ENCODE peak calls at places on chromosomes 4 and X, in four cellular contexts. H, L, P and Y are unnamed samples.

GRCh38 chr4:169618286-169618685 is 2.1 kb upstream of the CLCN3 start:
- DNase-seq in H (peak), L (no peak), P (peak), Y (peak)

GRCh38 chr4:145937021-145937861 is 1.4 kb downstream of the ZNF827 start:
- DNase-seq in H (peak), L (peak), P (peak), Y (peak)

GRCh38 chr4:158667651-158668198 is 4.0 kb downstream of the C4orf46 start:
- DNase-seq in H (peak), L (no peak), P (peak), Y (peak)

GRCh38 chrX:138463476-138463875 is 248.0 kb downstream of the FGF13 start:
- DNase-seq in H (no peak), L (no peak), P (no peak), Y (no peak)

GRCh38 chr4:116664198-116664597 is 421.2 kb downstream of the TRAM1L1 start:
- DNase-seq in H (no peak), L (peak), P (no peak), Y (no peak)

GRCh38 chrX:20263474-20263873 is 3.2 kb downstream of the RPS6KA3 start:
- DNase-seq in H (peak), L (no peak), P (peak), Y (peak)

GRCh38 chrX:153627675-153628111 is 19.3 kb upstream of the DUSP9 start:
- DNase-seq in H (no peak), L (no peak), P (no peak), Y (no peak)

GRCh38 chr4:74610491-74610890 is 165.6 kb downstream of the AREG start:
- DNase-seq in H (no peak), L (no peak), P (no peak), Y (no peak)

GRCh38 chr4:4867745-4868505 is 8.5 kb downstream of the MSX1 start:
- DNase-seq in H (no peak), L (peak), P (no peak), Y (no peak)

GRCh38 chr4:164918956-164919355 is 42.0 kb downstream of the APELA start:
- DNase-seq in H (no peak), L (no peak), P (no peak), Y (no peak)

GRCh38 chr4:125266901-125267601 is 47.7 kb upstream of the FAT4 start:
- DNase-seq in H (peak), L (no peak), P (peak), Y (peak)
- H3K4me2 ChIP-seq in H (peak), L (no peak), P (no peak), Y (peak)

GRCh38 chr4:131093303-131093702 is 1997.4 kb downstream of the C4orf33 start:
- DNase-seq in H (no peak), L (no peak), P (peak), Y (peak)

GRCh38 chr4:131091896-131092295 is 1995.9 kb downstream of the C4orf33 start:
- DNase-seq in H (peak), L (peak), P (peak), Y (peak)
- TF ChIP-seq CTCF in H (peak), L (peak), P (peak), Y (peak)

DNA sequence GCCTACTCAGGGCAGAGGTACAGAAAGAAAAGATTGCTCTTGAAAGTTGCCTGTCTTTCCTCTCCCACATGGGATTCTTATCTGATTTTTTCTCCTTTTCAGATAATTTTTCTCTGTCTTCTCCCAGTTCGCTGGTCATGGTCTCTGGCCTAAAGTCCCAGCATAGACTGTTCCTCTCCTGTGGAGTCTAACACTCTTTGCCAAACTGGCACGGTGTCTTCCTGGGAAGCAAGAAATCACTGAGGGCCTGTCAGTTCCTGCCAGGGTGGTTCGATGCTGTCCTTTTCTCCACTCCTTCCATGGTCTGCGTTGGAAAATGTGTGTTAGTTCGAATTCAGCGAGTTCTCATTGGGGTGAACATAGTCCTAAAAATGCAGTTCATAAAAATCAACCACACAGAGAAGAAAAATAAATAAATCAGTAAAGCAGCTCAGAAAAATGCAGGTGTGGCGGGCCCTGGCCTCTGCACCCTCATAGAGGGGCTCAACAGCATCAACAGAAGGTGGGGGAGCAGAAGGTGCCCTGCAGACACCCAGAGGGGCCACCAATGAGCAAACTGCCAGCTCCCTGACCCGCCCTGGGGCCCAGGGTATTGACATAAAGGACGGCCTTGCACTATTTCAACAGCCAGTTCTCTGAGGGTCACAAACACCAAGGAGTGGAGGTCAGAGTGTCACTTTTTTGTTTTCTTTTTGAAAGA is 2.1 kb downstream of the RGN start:
- DNase-seq in H (no peak), L (no peak), P (no peak), Y (no peak)
- H3K4me2 ChIP-seq in H (no peak), L (no peak), P (no peak), Y (no peak)

DNA sequence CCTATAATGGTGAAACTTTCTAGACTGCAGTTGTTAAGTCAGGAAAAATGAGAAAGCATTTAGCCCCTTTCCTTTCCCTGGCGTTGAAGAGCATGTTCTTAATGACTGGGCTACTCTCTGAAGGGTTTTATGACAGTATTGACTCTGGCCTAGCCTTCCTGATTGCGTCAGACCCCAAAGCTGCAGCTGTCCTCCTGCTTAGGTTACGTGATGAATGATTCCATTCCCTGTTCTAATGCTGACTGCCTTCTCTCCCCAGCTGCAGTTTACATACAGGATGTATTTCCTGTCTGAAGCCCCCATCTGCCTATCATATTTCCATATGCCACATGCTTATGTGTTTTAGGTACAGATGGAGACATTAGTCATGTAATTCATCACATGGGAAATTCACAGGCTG is 105.8 kb upstream of the EGFL6 start:
- DNase-seq in H (peak), L (no peak), P (peak), Y (peak)
- TF ChIP-seq CTCF in H (no peak), L (no peak), P (no peak), Y (no peak)

GRCh38 chr4:8607603-8608481 is 15.3 kb downstream of the CPZ start:
- DNase-seq in H (no peak), L (peak), P (peak), Y (no peak)
- H3K4me2 ChIP-seq in H (no peak), L (peak), P (no peak), Y (no peak)

DNA sequence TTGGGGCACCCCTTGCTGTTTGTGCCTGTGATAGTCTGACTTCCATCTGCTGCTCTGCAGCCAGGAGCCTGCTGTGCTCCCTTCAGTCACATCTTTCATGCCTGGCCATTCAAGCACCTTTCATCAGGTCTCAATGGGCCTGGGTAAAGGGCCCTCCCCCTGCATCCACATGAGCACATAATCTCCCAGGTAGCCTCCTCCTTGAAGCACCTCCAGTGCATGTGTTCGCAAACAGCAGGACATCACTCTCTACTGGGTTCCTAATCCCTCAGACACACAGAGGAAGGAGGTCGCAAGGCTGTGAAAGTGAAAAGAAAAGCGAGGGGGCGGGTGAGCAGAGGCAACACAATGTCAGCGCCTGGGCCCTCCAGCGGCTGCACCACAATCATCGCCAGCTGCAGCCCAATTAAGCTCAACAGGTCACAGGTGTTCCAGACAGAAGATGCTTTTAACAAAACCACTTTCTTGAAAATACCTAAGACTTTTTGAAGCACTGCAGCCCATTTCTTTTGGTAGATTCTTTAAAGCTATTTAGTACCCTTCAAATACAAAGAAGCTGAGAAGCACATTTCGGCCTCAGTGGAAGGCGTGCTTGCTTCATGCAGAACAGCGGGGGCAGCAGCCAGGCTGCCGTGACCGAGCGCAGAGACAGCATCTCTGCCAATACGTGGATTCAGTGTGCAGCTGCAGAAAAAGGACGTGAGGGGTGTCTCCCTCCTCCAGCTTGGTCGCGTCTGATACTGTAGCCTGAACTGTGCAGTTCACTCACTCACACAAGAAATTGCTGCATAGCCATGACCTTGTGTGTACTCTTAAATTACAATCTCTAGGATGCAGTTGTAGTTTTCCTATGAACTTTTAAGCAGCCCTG is 92.2 kb upstream of the SPRY1 start:
- DNase-seq in H (no peak), L (peak), P (no peak), Y (no peak)
- TF ChIP-seq CTCF in H (no peak), L (peak), P (no peak), Y (no peak)

GRCh38 chr4:123976875-123977274 is 580.3 kb downstream of the SPRY1 start:
- DNase-seq in H (no peak), L (no peak), P (no peak), Y (no peak)
- H3K4me2 ChIP-seq in H (no peak), L (peak), P (no peak), Y (no peak)